ENCODE peak calls at places on chromosomes 13 and 19, in eight cellular contexts. Y is esophagus squamous epithelium; O is mesendoderm; I is effector memory CD4-positive, alpha-beta T cell; G is thoracic aorta; J is heart right ventricle; V is ascending aorta; H is A549. N is an unnamed sample. For H3K4me1, the result is how much of the 10 kb centered on the place peaks cover.

GRCh38 chr13:21434588-21434987 is 24.5 kb downstream of the ZDHHC20 start:
- DNase-seq in J (no peak), O (no peak), H (no peak), I (no peak), G (no peak), Y (no peak), V (no peak), N (no peak)

GRCh38 chr19:14023404-14024235 is 4.3 kb upstream of the RLN3 start:
- DNase-seq in Y (no peak), J (no peak), O (peak), V (no peak), H (peak), G (no peak), I (no peak), N (peak)

GRCh38 chr13:75458696-75459422 is 23.1 kb downstream of the TBC1D4 start:
- DNase-seq in V (no peak), I (no peak), Y (no peak), G (no peak), J (peak), O (peak), H (no peak), N (no peak)

GRCh38 chr19:1122972-1123363 is 19.2 kb downstream of the GPX4 start:
- DNase-seq in J (peak), V (no peak), Y (no peak), O (peak), H (no peak), I (no peak), G (no peak), N (peak)

GRCh38 chr13:47639716-47640447 is 361.2 kb downstream of the SUCLA2 start:
- DNase-seq in O (no peak), V (no peak), G (no peak), H (no peak), J (no peak), I (no peak), Y (no peak), N (no peak)

GRCh38 chr19:23351806-23352205 is 43.5 kb downstream of the ZNF91 start:
- DNase-seq in J (no peak), I (no peak), Y (no peak), G (no peak), O (no peak), V (no peak), H (no peak), N (no peak)

GRCh38 chr13:107329991-107330390 is 762.1 kb upstream of the ARGLU1 start:
- DNase-seq in V (no peak), H (no peak), G (no peak), O (no peak), I (no peak), Y (no peak), J (no peak), N (no peak)

GRCh38 chr19:49042177-49042576 is 1.5 kb upstream of the CGB5 start:
- DNase-seq in Y (no peak), O (peak), G (no peak), H (no peak), I (no peak), V (no peak), J (no peak), N (no peak)

GRCh38 chr19:39913682-39914333 is 20.6 kb downstream of the FCGBP start:
- DNase-seq in J (no peak), G (no peak), H (no peak), I (no peak), V (no peak), Y (no peak), O (no peak), N (no peak)

GRCh38 chr13:91158015-91158390 is 189.5 kb upstream of the MIR17HG start:
- DNase-seq in O (no peak), I (no peak), J (no peak), G (no peak), Y (no peak), V (no peak), H (no peak), N (no peak)

GRCh38 chr19:54461201-54462071 is 2.1 kb downstream of the LENG9 start:
- DNase-seq in H (no peak), G (no peak), Y (no peak), V (no peak), J (no peak), O (no peak), I (no peak), N (no peak)

GRCh38 chr13:73477441-73477840 is 418.6 kb downstream of the KLF5 start:
- DNase-seq in Y (no peak), J (no peak), G (no peak), V (no peak), I (no peak), H (no peak), O (no peak), N (no peak)

GRCh38 chr13:50757021-50757420 is 86.5 kb downstream of the DLEU7 start:
- DNase-seq in J (no peak), Y (no peak), G (no peak), O (no peak), V (no peak), H (no peak), I (no peak), N (no peak)

GRCh38 chr13:46166947-46167610 is 14.9 kb downstream of the LCP1 start:
- DNase-seq in I (no peak), V (no peak), G (no peak), Y (no peak), O (peak), H (no peak), J (no peak), N (no peak)

GRCh38 chr13:46168818-46169217 is 13.2 kb downstream of the LCP1 start:
- DNase-seq in V (no peak), G (no peak), H (no peak), J (no peak), O (no peak), I (no peak), Y (no peak), N (no peak)

GRCh38 chr13:46170687-46171086 is 11.3 kb downstream of the LCP1 start:
- DNase-seq in J (no peak), I (no peak), V (no peak), O (peak), G (no peak), Y (no peak), H (no peak), N (no peak)

GRCh38 chr13:46170268-46170667 is 11.7 kb downstream of the LCP1 start:
- DNase-seq in I (no peak), V (no peak), H (no peak), G (no peak), O (no peak), J (no peak), Y (no peak), N (no peak)

DNA sequence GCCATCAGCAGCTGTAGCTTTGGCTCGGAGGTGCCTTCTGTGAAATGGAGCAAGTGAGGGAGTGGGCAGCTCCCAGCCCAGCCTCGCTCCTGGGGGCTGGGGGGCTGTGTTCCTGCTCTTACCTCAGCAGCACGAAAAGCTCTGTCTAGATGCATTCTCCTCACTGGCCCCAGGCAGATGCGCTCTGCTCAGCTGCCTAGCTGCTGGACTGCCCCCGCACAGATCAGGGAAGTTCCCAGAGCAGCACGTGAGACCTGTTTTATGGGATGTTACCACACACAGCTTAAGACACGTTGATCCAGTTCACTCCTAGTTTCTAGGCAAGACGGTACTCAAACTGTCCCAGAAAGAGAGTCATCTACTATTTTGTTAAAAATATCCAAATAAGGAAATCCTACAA is 13.6 kb downstream of the LCP1 start:
- DNase-seq in V (no peak), J (no peak), G (no peak), H (no peak), I (peak), O (no peak), Y (no peak), N (peak)
- H3K4me1 ChIP-seq in V (under half), J (under half), G (under half), H (under half), I (half or more), O (under half), Y (under half), N (under half)

GRCh38 chr19:4791183-4792018 is at the start of gene FEM1A:
- DNase-seq in O (peak), I (peak), J (peak), H (peak), V (peak), G (peak), Y (peak), N (peak)

GRCh38 chr19:4800591-4801081 is 9.1 kb downstream of the FEM1A start:
- DNase-seq in H (no peak), G (no peak), I (no peak), J (peak), Y (no peak), V (no peak), O (no peak), N (peak)

GRCh38 chr19:4795400-4795799 is 3.9 kb downstream of the FEM1A start:
- DNase-seq in H (no peak), I (no peak), O (no peak), G (no peak), J (no peak), Y (no peak), V (no peak), N (no peak)

DNA sequence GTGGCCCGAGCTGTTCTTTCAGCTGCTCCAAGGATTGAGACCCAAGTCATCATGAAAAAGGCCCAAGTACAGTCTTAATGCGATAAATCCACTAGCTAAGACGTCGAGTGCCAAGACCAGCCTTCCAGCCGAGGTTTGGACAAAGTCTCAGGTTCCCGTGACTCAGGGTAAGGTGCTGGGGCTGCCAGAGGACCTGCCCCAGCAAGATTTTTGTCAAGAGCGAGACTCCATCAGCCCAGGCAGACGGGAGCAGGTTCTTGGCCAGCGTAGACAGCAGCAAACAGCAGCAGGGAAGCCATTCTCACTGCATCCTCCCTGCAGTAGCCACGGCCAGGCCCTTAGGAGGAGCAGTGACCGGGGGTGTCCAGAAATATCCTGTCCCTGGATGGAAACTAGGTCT is 3.4 kb downstream of the FEM1A start:
- DNase-seq in G (no peak), O (no peak), V (no peak), I (no peak), H (no peak), J (no peak), Y (no peak), N (no peak)
- H3K4me1 ChIP-seq in G (under half), O (under half), V (under half), I (under half), H (under half), J (under half), Y (under half), N (under half)

DNA sequence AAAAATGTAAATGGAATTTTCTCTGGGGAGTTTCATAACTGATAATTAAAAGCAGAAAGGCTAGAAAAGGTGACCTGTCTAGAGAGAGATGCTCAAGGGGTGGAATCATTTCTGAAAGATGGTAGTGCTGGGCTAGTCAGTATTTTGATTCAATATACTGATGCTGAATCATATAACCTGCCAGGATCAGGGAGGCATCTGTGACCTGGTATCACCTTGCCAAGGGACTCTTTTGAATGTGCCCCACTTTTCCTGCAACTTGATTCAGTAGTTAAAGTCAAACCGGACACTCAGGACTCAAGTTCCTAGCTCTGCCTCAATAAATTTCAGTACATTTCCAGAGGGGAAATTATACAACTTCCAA is 15.8 kb downstream of the LCP1 start:
- DNase-seq in O (no peak), J (no peak), I (no peak), H (no peak), V (no peak), G (no peak), Y (no peak), N (no peak)
- H3K4me1 ChIP-seq in O (under half), J (under half), I (half or more), H (under half), V (under half), G (under half), Y (under half), N (under half)

DNA sequence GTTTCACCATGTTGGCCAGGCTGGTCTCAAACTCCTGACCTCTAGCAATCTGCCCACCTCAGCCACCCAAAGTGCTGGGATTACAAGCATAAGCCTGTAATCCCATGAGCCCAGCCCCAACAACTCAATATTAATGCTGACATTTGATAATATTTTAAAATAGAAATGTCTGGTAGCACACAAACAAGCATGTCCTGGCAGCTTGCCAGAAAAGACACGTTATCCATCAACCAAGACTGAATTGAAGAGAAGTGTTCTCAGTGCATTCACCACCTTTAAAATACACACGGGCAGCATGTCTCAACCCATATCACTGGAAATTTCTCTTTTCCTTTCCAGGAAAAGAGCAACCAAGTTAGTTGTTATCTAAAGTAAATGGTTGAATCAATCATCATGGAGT is 25.2 kb downstream of the LHFPL6 start:
- DNase-seq in J (no peak), G (no peak), H (no peak), Y (no peak), V (no peak), I (no peak), O (no peak), N (no peak)
- H3K4me1 ChIP-seq in J (half or more), G (under half), H (under half), Y (under half), V (under half), I (under half), O (under half), N (under half)

GRCh38 chr19:17846146-17846545 is 1.6 kb downstream of the JAK3 start:
- DNase-seq in H (no peak), V (no peak), G (no peak), O (no peak), Y (no peak), I (peak), J (no peak), N (no peak)

GRCh38 chr19:17842663-17843313 is 5.0 kb downstream of the JAK3 start:
- DNase-seq in J (no peak), H (no peak), G (no peak), V (no peak), I (no peak), O (no peak), Y (no peak), N (no peak)

GRCh38 chr19:17841810-17842662 is 5.7 kb downstream of the JAK3 start:
- DNase-seq in I (no peak), G (no peak), V (no peak), Y (no peak), H (peak), J (peak), O (peak), N (no peak)

GRCh38 chr19:17843428-17843827 is 4.4 kb downstream of the JAK3 start:
- DNase-seq in G (no peak), H (no peak), I (no peak), V (no peak), J (no peak), Y (no peak), O (no peak), N (no peak)

DNA sequence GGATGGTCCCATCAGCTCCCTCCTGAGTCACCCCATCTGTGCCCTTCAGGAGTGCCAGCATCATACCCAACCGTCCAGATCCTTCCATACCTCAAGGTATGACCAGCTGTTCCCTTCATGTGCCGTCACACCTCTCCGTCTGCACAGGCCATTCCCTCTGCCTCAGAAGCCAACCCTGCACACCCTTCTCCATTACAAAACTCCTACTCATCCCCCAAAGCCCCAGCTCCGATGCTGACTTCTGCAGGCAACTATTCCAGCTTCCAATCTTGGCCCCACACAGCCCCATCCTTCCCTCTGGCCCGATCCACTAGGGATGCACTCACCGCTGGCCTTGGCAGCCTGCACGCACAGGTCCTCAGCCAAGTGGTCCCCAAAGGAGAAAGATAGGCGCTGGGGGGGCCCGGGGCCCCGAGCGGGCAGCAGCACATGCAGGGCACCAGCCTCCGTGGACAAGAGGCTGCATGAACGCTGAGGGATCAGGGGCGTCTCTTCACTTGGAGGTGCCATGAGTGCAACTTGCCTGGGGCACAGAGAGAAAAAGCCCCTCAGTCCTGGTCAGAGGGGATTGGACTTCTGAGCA is 3.8 kb downstream of the JAK3 start:
- DNase-seq in I (no peak), H (no peak), J (no peak), O (no peak), V (no peak), Y (no peak), G (no peak), N (no peak)
- H3K4me1 ChIP-seq in I (under half), H (under half), J (under half), O (under half), V (under half), Y (under half), G (under half), N (under half)

GRCh38 chr13:101454767-101455166 is 2.3 kb downstream of the ITGBL1 start:
- DNase-seq in J (no peak), H (no peak), I (no peak), G (no peak), O (no peak), Y (no peak), V (no peak), N (no peak)
- H3K4me1 ChIP-seq in J (under half), H (half or more), I (under half), G (under half), O (under half), Y (under half), V (under half), N (under half)

DNA sequence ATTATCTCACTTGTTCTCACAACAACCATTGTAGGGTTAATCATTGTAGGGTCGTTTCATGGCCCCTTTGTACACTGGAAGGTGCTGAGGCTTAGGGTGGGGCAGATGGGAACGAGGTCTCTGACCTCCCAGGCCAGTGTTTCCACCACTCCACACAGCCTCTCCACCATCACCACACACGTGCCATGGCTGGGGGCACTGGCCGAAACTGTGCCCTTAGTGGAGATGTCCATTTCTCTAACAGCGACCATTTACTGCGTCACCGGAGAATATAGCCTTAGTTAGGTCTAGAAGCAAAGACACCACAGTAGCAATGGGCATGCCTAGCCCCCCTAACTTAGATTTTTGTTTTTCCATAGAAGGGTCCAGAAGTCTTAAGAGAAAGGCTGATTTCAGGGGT is 36.5 kb downstream of the COL4A1 start:
- DNase-seq in G (no peak), H (no peak), V (no peak), O (no peak), J (no peak), Y (no peak), I (no peak), N (no peak)
- H3K4me1 ChIP-seq in G (half or more), H (under half), V (half or more), O (under half), J (half or more), Y (under half), I (under half), N (under half)

GRCh38 chr19:19260417-19260816 is 12.7 kb downstream of the TM6SF2 start:
- DNase-seq in I (no peak), O (no peak), V (no peak), G (no peak), J (no peak), Y (no peak), H (no peak), N (no peak)
- H3K4me1 ChIP-seq in I (under half), O (under half), V (under half), G (under half), J (under half), Y (under half), H (under half), N (under half)

N was measured in Caco-2.